ENCODE peak calls at places on chromosome 5, in seven cellular contexts. C is uterus, U is GM23338, E is body of pancreas, M is fibroblast of lung, W is PC-9, H is cardiac muscle cell. B is an unnamed sample.

GRCh38 chr5:5726401-5726800 is 303.9 kb downstream of the ICE1 start:
- DNase-seq in C (no peak), U (no peak), E (no peak), M (no peak), W (no peak), H (no peak), B (no peak)

GRCh38 chr5:68730220-68731010 is 363.4 kb upstream of the SLC30A5 start:
- DNase-seq in C (peak; percentile 77), U (no peak), E (peak; percentile 50), M (peak; percentile 88), W (no peak), H (peak; percentile 39), B (no peak)

GRCh38 chr5:27906911-27907590 is 868.7 kb upstream of the CDH9 start:
- DNase-seq in C (no peak), U (no peak), E (no peak), M (no peak), W (no peak), H (no peak), B (no peak)

GRCh38 chr5:178403351-178403750 is 170.7 kb upstream of the PHYKPL start:
- DNase-seq in C (no peak), U (no peak), E (no peak), M (no peak), W (no peak), H (no peak), B (no peak)

GRCh38 chr5:80318212-80318611 is 1.6 kb upstream of the SPZ1 start:
- DNase-seq in C (peak; percentile 37), U (no peak), E (no peak), M (peak; percentile 30), W (no peak), H (no peak), B (no peak)

GRCh38 chr5:100595152-100595811 is 60.1 kb downstream of the FAM174A start:
- DNase-seq in C (no peak), U (no peak), E (peak; percentile 91), M (peak; percentile 97), W (peak; percentile 47), H (no peak), B (no peak)

GRCh38 chr5:139966856-139967255 is 76.2 kb downstream of the NRG2 start:
- DNase-seq in C (no peak), U (no peak), E (no peak), M (no peak), W (no peak), H (no peak), B (no peak)

GRCh38 chr5:135705941-135706340 is 127.2 kb upstream of the CXCL14 start:
- DNase-seq in C (no peak), U (no peak), E (peak; percentile 67), M (no peak), W (no peak), H (no peak), B (no peak)

DNA sequence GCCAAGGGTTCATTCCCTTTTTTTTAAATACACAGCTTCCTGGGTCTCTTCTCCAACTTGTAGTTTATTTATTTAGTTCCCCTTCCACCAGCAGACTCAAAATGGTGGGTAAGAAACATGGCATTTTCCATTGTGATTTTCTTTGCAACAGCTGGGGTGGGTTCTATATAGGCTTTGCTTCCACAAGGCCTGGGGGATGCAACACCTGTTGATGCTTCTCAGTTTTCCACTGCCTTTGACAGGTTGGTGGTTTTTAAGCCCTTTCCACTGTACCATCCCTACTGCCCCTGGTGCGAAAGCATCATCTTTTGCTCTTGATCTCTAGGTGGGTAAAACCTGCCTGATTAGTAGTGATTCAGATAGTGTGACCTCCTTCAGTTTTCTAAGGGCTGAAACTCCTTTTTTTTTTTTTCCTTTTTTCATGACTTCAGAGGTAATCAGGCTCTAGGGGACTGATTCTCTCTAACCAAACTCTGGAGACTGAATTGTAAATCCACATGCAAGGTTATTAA is 8.5 kb downstream of the KDM3B start:
- DNase-seq in C (no peak), U (no peak), E (no peak), M (no peak), W (no peak), H (no peak), B (no peak)
- H3K4me3 ChIP-seq in C (no peak overlapping the region), U (no peak overlapping the region), E (no peak overlapping the region), M (no peak overlapping the region), W (no peak overlapping the region), H (no peak overlapping the region), B (no peak overlapping the region)

GRCh38 chr5:149837680-149838269 is 106.8 kb downstream of the PDE6A start:
- DNase-seq in C (no peak), U (peak; percentile 91), E (peak; percentile 41), M (peak; percentile 72), W (peak; percentile 76), H (peak; percentile 68), B (no peak)

GRCh38 chr5:149841844-149842793 is 102.5 kb downstream of the PDE6A start:
- DNase-seq in C (no peak), U (no peak), E (no peak), M (no peak), W (no peak), H (peak; percentile 29), B (no peak)

GRCh38 chr5:149838881-149839739 is 105.5 kb downstream of the PDE6A start:
- DNase-seq in C (no peak), U (no peak), E (no peak), M (peak; percentile 52), W (peak; percentile 59), H (no peak), B (no peak)

GRCh38 chr5:149839761-149840160 is 104.8 kb downstream of the PDE6A start:
- DNase-seq in C (no peak), U (no peak), E (no peak), M (peak; percentile 44), W (no peak), H (no peak), B (no peak)

DNA sequence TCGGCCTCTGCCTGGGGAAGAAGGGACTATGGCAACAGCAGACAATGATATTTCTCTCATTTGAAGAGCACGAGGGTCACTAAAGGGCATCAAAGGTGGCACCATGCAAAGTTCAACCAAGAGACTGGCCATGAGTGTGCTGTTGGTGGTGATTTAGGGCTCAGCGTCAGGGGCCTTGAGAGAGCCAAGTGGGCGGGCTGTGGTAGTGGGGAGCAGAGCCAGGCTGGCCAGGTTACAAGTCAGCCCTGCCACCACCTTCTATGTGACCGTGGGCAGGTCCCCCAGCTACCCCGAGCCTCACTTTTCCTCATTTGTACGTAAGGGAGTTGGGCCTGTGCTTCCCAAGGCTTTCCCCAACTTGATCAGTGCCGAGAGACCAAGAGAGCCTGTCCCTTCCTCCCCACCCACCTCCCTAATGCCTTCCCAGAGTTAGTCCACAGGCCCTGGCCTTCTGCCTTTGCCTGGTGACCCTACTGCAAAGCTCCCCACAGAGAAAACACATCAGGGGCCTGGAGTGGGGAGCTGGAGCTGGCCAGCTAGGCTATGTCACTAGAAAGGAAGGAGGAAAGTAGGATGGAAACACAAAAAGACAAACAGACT is 104.3 kb downstream of the PDE6A start:
- DNase-seq in C (no peak), U (no peak), E (no peak), M (no peak), W (no peak), H (no peak), B (no peak)
- H3K27ac ChIP-seq in C (no peak overlapping the region), U (no peak overlapping the region), E (no peak overlapping the region), M (no peak overlapping the region), W (no peak overlapping the region), H (no peak overlapping the region), B (no peak overlapping the region)

GRCh38 chr5:82986404-82986803 is 90.8 kb downstream of the TMEM167A start:
- DNase-seq in C (no peak), U (no peak), E (no peak), M (no peak), W (no peak), H (no peak), B (no peak)
- H3K4me3 ChIP-seq in C (no peak overlapping the region), U (no peak overlapping the region), E (no peak overlapping the region), M (no peak overlapping the region), W (no peak overlapping the region), H (no peak overlapping the region), B (no peak overlapping the region)

GRCh38 chr5:152723482-152723881 is 318.4 kb upstream of the NMUR2 start:
- DNase-seq in C (no peak), U (peak; percentile 26), E (no peak), M (no peak), W (no peak), H (no peak), B (no peak)
- H3K27ac ChIP-seq in C (no peak overlapping the region), U (no peak overlapping the region), E (no peak overlapping the region), M (no peak overlapping the region), W (no peak overlapping the region), H (no peak overlapping the region), B (no peak overlapping the region)

DNA sequence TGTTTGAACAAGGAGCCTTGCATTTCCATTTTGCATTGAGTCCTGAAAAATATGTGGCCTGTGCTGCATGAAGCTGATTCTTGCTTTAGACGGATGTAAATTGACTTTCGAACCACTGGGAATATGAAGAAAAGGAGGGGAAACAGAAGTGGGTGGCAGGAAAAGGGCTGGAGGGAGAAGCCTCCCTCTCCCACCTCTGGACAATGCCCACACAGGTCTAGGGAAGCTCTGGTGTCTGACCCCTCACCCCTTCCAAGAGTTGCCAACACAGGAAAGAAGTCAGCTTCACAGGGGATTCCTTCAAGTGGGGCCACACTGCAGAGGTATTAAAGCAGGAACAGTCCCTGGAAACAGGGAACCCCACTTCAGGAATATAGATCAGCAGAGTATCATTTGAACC is 52.2 kb downstream of the ZNF366 start:
- DNase-seq in C (no peak), U (no peak), E (no peak), M (no peak), W (no peak), H (no peak), B (no peak)
- H3K4me3 ChIP-seq in C (no peak overlapping the region), U (no peak overlapping the region), E (no peak overlapping the region), M (no peak overlapping the region), W (no peak overlapping the region), H (no peak overlapping the region), B (no peak overlapping the region)

GRCh38 chr5:54263447-54263846 is 46.9 kb downstream of the ARL15 start:
- DNase-seq in C (no peak), U (no peak), E (no peak), M (peak; percentile 49), W (no peak), H (no peak), B (no peak)
- H3K27ac ChIP-seq in C (no peak overlapping the region), U (no peak overlapping the region), E (no peak overlapping the region), M (no peak overlapping the region), W (no peak overlapping the region), H (no peak overlapping the region), B (no peak overlapping the region)

GRCh38 chr5:159708090-159708489 is 208.2 kb upstream of the ADRA1B start:
- DNase-seq in C (no peak), U (no peak), E (no peak), M (no peak), W (no peak), H (no peak), B (no peak)

GRCh38 chr5:159702301-159702700 is 214.0 kb upstream of the ADRA1B start:
- DNase-seq in C (no peak), U (no peak), E (no peak), M (no peak), W (no peak), H (no peak), B (no peak)

GRCh38 chr5:159700016-159700415 is 216.3 kb upstream of the ADRA1B start:
- DNase-seq in C (no peak), U (no peak), E (no peak), M (no peak), W (no peak), H (no peak), B (no peak)

GRCh38 chr5:159705948-159706347 is 210.3 kb upstream of the ADRA1B start:
- DNase-seq in C (no peak), U (no peak), E (no peak), M (no peak), W (no peak), H (no peak), B (no peak)

DNA sequence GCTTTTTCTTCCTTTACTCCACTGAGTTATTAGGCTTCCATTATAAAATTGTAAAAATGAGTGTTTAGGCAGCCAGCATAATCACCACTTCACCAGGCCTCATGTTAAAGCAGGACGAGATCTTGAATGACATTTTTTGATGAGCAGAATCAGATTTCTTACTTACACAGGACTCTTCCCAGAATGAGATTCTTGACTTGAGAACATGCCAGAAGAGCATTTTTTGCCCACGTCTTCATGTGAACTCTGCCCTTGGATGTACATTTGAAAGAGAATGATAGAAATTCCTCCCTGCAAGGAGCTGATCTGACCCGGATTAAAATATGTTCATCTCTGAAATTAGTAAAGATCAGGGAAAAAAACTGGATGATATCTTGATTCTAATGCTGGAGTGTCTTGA is 212.1 kb upstream of the ADRA1B start:
- DNase-seq in C (no peak), U (no peak), E (no peak), M (no peak), W (no peak), H (no peak), B (no peak)
- H3K4me3 ChIP-seq in C (no peak overlapping the region), U (no peak overlapping the region), E (no peak overlapping the region), M (no peak overlapping the region), W (no peak overlapping the region), H (no peak overlapping the region), B (no peak overlapping the region)